ENCODE peak calls at places on chromosomes 5 and 9, in five cellular contexts. Y is IMR-90, B is esophagus squamous epithelium, F is OCI-LY7, T is astrocyte of the spinal cord. J is an unnamed sample.
A peak's percentile ranks its signal among the peaks of the same experiment; 100 is the strongest.

GRCh38 chr9:27426717-27427645 is 97.1 kb upstream of the IFNK start:
- DNase-seq in Y (peak; percentile 18), B (no peak), F (no peak), T (peak; percentile 67), J (no peak)

GRCh38 chr9:71683598-71684235 is 84.6 kb downstream of the CEMIP2 start:
- DNase-seq in Y (peak; percentile 61), B (no peak), F (no peak), T (peak; percentile 70), J (peak; percentile 54)

GRCh38 chr5:103362211-103362610 is 103.6 kb downstream of the MACIR start:
- DNase-seq in Y (peak; percentile 72), B (no peak), F (no peak), T (no peak), J (peak; percentile 16)

GRCh38 chr9:120436937-120437592 is 142.9 kb downstream of the CDK5RAP2 start:
- DNase-seq in Y (no peak), B (peak; percentile 5), F (no peak), T (no peak), J (peak; percentile 29)

GRCh38 chr9:121785673-121786542 is 134.5 kb downstream of the DAB2IP start:
- DNase-seq in Y (no peak), B (no peak), F (no peak), T (no peak), J (no peak)

GRCh38 chr9:21964925-21965385 is 29.2 kb downstream of the CDKN2A start:
- DNase-seq in Y (no peak), B (no peak), F (no peak), T (peak; percentile 61), J (no peak)

GRCh38 chr9:95182854-95183563 is 134.5 kb downstream of the FANCC start:
- DNase-seq in Y (no peak), B (no peak), F (no peak), T (peak; percentile 51), J (no peak)

GRCh38 chr5:139262414-139263139 is 31.0 kb upstream of the MATR3 start:
- DNase-seq in Y (peak; percentile 91), B (no peak), F (peak; percentile 69), T (peak; percentile 92), J (peak; percentile 85)

GRCh38 chr9:132486706-132487350 is 76.8 kb downstream of the CFAP77 start:
- DNase-seq in Y (no peak), B (no peak), F (no peak), T (no peak), J (no peak)

GRCh38 chr9:90344013-90344412 is 298.6 kb downstream of the DIRAS2 start:
- DNase-seq in Y (no peak), B (no peak), F (no peak), T (peak; percentile 46), J (no peak)

GRCh38 chr5:102099766-102100331 is 196.2 kb downstream of the SLCO4C1 start:
- DNase-seq in Y (no peak), B (no peak), F (no peak), T (no peak), J (no peak)

GRCh38 chr5:135535420-135535819 is 344 bp downstream of the NEUROG1 start:
- DNase-seq in Y (no peak), B (no peak), F (no peak), T (no peak), J (peak; percentile 36)

GRCh38 chr5:93735378-93735777 is 6.0 kb downstream of the POU5F2 start:
- DNase-seq in Y (peak; percentile 59), B (no peak), F (no peak), T (peak; percentile 61), J (peak; percentile 72)

GRCh38 chr5:172607213-172607793 is 33.8 kb upstream of the NEURL1B start:
- DNase-seq in Y (peak; percentile 3), B (no peak), F (no peak), T (no peak), J (no peak)

GRCh38 chr9:16309350-16310271 is 560.9 kb downstream of the BNC2 start:
- DNase-seq in Y (peak; percentile 23), B (no peak), F (no peak), T (peak; percentile 40), J (peak; percentile 70)

GRCh38 chr9:88272986-88273385 is 115.3 kb upstream of the SPIN1 start:
- DNase-seq in Y (no peak), B (no peak), F (no peak), T (no peak), J (no peak)

GRCh38 chr5:59768204-59769040 is 125.1 kb downstream of the PDE4D start:
- DNase-seq in Y (peak; percentile 33), B (no peak), F (no peak), T (peak; percentile 91), J (peak; percentile 88)

GRCh38 chr9:125906144-125906543 is 159.0 kb downstream of the PBX3 start:
- DNase-seq in Y (peak; percentile 54), B (no peak), F (no peak), T (peak; percentile 52), J (peak; percentile 37)

GRCh38 chr5:168646335-168646734 is 67.2 kb upstream of the PANK3 start:
- DNase-seq in Y (no peak), B (no peak), F (no peak), T (no peak), J (no peak)
- H3K4me3 ChIP-seq in Y (no peak overlapping the region), B (no peak overlapping the region), F (no peak overlapping the region), T (no peak overlapping the region), J (no peak overlapping the region)

DNA sequence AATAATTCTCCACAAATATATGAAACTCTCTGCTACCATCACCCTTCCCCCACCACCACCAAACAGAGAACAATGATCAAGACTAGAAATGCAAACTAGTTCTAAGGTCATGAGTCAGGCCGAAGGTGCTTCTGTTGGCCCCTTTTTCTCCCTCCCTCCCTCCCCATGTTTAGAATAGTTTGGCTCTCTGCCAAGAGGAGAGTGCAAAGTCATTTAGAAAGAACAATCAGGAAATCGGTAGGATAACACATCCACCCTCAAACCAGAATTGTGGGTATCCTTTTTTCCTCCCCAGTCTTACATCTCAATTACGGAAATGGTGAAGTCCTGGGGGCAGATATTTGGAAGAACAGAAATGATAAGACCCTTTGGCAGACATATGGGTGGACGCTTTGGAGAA is 170.1 kb downstream of the SLF1 start:
- DNase-seq in Y (no peak), B (no peak), F (no peak), T (no peak), J (no peak)
- H3K4me3 ChIP-seq in Y (no peak overlapping the region), B (no peak overlapping the region), F (no peak overlapping the region), T (no peak overlapping the region), J (no peak overlapping the region)

GRCh38 chr5:10563940-10564837 is at the start of gene ANKRD33B:
- DNase-seq in Y (peak; percentile 63), B (no peak), F (peak; percentile 91), T (peak; percentile 66), J (peak; percentile 50)
- H3K4me3 ChIP-seq in Y (peak within 1 kb of the TSS; percentile 99), B (peak within 1 kb of the TSS; percentile 58), F (peak within 1 kb of the TSS; percentile 78), T (peak within 1 kb of the TSS; percentile 69), J (peak within 1 kb of the TSS; percentile 71)

GRCh38 chr9:36765468-36766341 is 193.0 kb downstream of the MELK start:
- DNase-seq in Y (peak; percentile 35), B (peak; percentile 24), F (peak; percentile 100), T (peak; percentile 33), J (no peak)
- H3K4me3 ChIP-seq in Y (no peak overlapping the region), B (peak overlapping the region; percentile 42), F (peak overlapping the region; percentile 54), T (peak overlapping the region; percentile 12), J (no peak overlapping the region)